ENCODE peak calls at places on chromosomes 4 and X, in seven cellular contexts. Q is AG10803; M is HFF-Myc; K is GM13977; N is CD8-positive, alpha-beta T cell; W is mesothelial cell of epicardium; Y is progenitor cell of endocrine pancreas. D is an unnamed sample.

GRCh38 chrX:40108084-40108958 is 10.6 kb upstream of the BCOR start:
- DNase-seq in M (no peak), Q (peak), Y (peak), N (no peak), K (peak), W (no peak), D (no peak)

GRCh38 chr4:20723019-20723418 is 22.8 kb downstream of the PACRGL start:
- DNase-seq in Y (no peak), W (no peak), M (no peak), K (no peak), Q (peak), N (no peak), D (no peak)

GRCh38 chr4:38109896-38110295 is 149.7 kb downstream of the PTTG2 start:
- DNase-seq in Y (no peak), M (no peak), Q (no peak), N (no peak), W (no peak), K (no peak), D (no peak)

GRCh38 chr4:31657859-31658258 is 937.7 kb downstream of the PCDH7 start:
- DNase-seq in N (no peak), K (no peak), Y (no peak), W (no peak), M (no peak), Q (no peak), D (no peak)

GRCh38 chr4:67327245-67327860 is 217.9 kb downstream of the CENPC start:
- DNase-seq in Y (peak), Q (peak), K (peak), N (peak), W (peak), M (peak), D (peak)

GRCh38 chr4:96037705-96038104 is 197.8 kb downstream of the PDHA2 start:
- DNase-seq in M (no peak), Q (no peak), Y (no peak), K (no peak), N (no peak), W (no peak), D (no peak)

GRCh38 chr4:48093949-48094550 is 40.0 kb downstream of the TXK start:
- DNase-seq in Y (no peak), K (no peak), N (no peak), Q (no peak), W (no peak), M (no peak), D (no peak)

GRCh38 chrX:148270499-148270898 is 229.9 kb upstream of the AFF2 start:
- DNase-seq in Y (no peak), K (no peak), Q (no peak), M (no peak), N (no peak), W (no peak), D (no peak)

GRCh38 chr4:83830138-83830537 is 294.2 kb downstream of the GPAT3 start:
- DNase-seq in K (no peak), Y (no peak), W (no peak), M (no peak), Q (no peak), N (no peak), D (no peak)

GRCh38 chr4:101835121-101835904 is 44.8 kb downstream of the BANK1 start:
- DNase-seq in Y (no peak), M (no peak), W (no peak), Q (peak), N (no peak), K (no peak), D (no peak)

GRCh38 chr4:150493846-150494245 is 88.1 kb upstream of the MAB21L2 start:
- DNase-seq in Q (peak), K (no peak), W (no peak), N (no peak), Y (no peak), M (no peak), D (no peak)

GRCh38 chr4:53929955-53930798 is 134.2 kb downstream of the CHIC2 start:
- DNase-seq in M (peak), Y (peak), W (no peak), N (peak), K (peak), Q (peak), D (peak)

GRCh38 chr4:106186201-106186600 is 129.8 kb downstream of the TBCK start:
- DNase-seq in Y (no peak), W (no peak), N (no peak), Q (peak), M (no peak), K (no peak), D (no peak)

GRCh38 chr4:2537011-2537830 is 774 bp downstream of the FAM193A start:
- DNase-seq in Y (peak), M (no peak), K (peak), W (peak), N (peak), Q (peak), D (peak)

GRCh38 chr4:47930971-47931804 is 16.8 kb upstream of the NFXL1 start:
- DNase-seq in M (no peak), N (no peak), Q (peak), K (no peak), W (no peak), Y (no peak), D (no peak)

DNA sequence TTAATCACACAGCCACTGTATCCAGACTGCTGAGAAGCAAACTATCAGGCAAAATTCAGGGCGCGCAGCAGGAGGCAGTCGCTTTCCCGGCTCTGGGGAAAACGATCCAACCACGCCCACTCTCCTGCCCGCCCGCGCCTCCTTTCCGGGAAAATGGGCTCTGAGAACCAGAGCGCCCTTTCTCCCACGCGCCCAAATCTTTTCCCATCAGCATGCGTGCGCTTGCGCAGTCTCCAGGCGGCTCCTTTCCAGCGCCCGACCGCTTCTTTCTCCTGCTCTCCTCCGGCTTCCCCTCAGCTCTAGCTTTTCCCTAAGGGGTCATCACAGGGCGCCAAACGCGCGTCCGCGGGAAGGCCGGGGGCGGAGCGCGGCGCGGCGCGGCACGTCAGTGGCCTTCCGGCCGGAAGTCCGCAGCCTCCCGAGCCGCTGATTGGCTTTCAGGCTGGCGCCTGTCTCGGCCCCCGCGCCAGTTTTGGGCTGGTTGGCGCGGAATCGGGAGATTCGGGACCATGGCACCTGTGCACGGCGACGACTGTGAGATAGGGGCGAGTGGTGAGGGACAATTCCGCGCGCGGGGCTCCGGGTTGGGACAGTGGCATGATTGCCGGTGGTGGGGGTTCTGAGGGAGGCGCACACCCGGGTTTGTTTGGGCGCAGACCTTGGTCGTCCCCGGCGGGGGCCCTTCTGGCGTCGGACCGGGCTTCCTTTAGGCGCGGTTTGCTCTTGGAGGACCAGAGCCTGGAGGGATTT is at the start of gene POLA1:
- DNase-seq in W (peak), Q (peak), N (peak), Y (peak), K (peak), M (peak), D (peak)
- TF ChIP-seq CTCF in W (no peak), Q (peak), N (no peak), Y (peak), K (no peak), M (peak), D (no peak)

DNA sequence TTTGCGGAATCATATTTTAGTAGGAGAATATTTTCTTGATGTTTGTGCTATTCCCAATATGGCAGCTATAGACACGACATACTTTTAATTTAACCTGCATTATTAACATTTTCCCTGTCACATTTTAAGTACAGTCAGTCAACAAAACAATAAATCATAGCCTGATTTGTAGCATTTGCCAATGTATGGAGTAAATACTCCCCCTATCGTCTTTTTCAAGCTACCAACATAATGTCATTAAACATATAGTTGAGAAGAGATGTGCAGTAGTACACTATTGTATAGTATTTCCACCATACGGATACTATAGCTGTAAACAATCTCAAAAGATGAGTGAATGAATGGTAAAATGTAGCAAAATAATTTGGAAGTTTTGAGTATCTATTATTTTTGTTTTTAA is 303.7 kb upstream of the MAGEB2 start:
- DNase-seq in N (no peak), Q (no peak), M (no peak), Y (no peak), K (no peak), W (no peak), D (peak)
- TF ChIP-seq CTCF in N (no peak), Q (no peak), M (no peak), Y (no peak), K (peak), W (no peak), D (peak)

GRCh38 chr4:70721747-70722146 is at the start of gene RUFY3:
- DNase-seq in M (peak), Y (no peak), K (no peak), W (no peak), N (no peak), Q (peak), D (no peak)

GRCh38 chr4:70722199-70722791 is 531 bp downstream of the RUFY3 start:
- DNase-seq in W (no peak), Y (no peak), Q (peak), N (no peak), K (no peak), M (no peak), D (no peak)

GRCh38 chr4:70728096-70728495 is 6.3 kb downstream of the RUFY3 start:
- DNase-seq in W (no peak), K (no peak), Y (no peak), M (no peak), N (no peak), Q (no peak), D (no peak)

GRCh38 chr4:70724463-70724862 is 2.7 kb downstream of the RUFY3 start:
- DNase-seq in M (no peak), Q (no peak), Y (no peak), N (no peak), W (no peak), K (no peak), D (no peak)

DNA sequence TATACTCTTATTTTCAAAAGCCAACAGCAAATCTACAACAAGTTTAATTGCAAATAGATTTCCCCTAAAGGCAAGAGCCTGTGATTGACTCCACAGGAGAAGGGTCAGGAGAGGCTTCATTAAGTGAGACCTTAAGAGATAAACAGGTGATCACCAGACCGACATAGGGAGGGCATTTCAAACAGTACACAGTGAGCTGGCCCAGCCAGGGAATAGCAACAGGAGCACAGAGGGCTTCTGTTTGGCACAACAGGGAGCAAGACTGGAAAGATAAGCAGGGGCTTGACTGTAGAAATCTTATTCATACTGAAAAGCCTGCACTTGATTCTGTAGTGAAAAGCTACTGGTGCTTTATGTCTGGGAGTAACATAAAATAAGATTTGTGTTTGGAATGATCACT is 3.9 kb downstream of the RUFY3 start:
- DNase-seq in Y (no peak), M (no peak), K (no peak), Q (no peak), N (no peak), W (no peak), D (no peak)
- TF ChIP-seq CTCF in Y (no peak), M (no peak), K (no peak), Q (no peak), N (no peak), W (no peak), D (no peak)

GRCh38 chr4:117691572-117692351 is 342.5 kb upstream of the NDST3 start:
- DNase-seq in M (no peak), N (no peak), Q (no peak), W (no peak), K (no peak), Y (no peak), D (no peak)

DNA sequence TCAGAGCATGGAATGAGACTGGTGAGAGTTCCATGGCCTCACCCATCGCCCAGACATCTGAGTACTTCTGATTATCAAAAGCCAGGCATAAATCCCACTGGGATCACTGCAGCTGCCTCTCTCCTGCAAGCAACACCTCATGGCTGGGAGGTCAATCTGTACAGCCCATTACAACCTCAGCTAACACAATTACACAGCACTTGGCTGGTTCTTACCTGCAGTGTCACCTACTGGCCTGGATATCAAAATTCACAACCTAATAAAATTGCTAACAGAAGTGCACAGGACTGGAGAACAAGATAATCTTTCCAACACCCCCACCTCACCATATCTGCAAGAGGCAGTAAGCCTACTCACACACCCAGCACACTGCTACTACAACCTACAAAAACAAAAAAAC is 341.7 kb upstream of the NDST3 start:
- DNase-seq in Q (no peak), Y (no peak), M (no peak), K (no peak), W (no peak), N (no peak), D (no peak)
- TF ChIP-seq CTCF in Q (no peak), Y (peak), M (no peak), K (no peak), W (no peak), N (no peak), D (no peak)

DNA sequence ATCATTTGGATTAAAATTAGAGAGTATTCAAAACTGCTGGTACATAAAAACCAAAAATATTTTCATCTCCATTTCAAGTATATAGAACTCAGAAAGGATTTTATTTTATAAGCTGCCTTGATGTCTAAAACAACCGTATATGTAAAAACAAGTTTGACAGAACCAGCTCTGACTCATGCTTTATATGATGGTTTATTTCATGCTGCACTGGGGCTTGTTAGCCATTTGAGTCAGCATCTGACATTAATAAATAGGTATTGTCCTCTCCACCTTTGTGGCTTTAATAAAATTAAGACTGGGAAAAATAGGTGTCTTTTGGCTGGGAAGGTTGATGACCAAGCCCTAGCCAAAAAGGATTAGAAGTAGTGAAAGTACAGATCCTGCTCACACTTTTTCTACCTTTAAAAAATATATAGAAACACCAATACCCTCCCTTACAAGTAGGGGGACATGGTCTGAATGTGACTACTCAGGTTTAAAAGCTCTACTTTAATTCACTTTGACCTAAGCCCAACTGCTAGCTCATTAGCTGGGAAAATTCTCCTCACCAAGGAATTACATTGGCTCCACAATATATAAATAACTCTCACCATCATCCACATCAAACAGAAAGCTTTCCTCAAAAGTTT is 228.1 kb downstream of the ADAMTS3 start:
- DNase-seq in N (no peak), M (no peak), Y (no peak), W (no peak), K (no peak), Q (no peak), D (no peak)
- TF ChIP-seq CTCF in N (no peak), M (no peak), Y (peak), W (no peak), K (no peak), Q (no peak), D (no peak)

DNA sequence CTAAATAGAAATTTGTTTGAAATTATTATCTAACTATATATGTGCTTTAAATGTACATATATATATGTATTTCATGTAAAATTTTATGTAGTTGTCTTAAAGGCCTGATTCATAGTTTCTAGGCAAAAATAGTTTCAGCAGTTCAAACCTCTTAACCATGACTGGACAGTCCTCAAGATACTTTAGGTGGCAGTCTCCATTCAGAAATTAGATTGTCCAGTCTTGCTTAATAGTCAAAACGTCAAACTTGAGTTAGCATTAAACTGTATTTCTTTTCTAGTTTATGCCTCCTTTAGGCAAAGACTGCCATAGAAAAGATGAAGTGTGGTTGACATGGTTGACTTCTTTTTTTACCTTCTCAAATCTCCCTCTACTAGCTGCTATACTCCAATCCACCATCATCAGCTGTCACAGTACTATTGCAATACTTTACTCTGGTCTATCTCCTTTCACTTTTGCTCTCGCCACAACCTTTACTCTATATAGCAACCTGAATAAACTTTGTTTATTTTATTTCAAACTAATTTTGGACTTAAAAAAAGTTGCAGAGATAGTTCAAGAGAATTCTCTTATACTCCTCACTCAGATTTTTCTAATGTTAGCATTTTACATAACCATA is 395.6 kb upstream of the DIPK2B start:
- DNase-seq in W (no peak), M (no peak), Y (no peak), K (no peak), Q (peak), N (no peak), D (no peak)
- TF ChIP-seq CTCF in W (no peak), M (no peak), Y (no peak), K (no peak), Q (no peak), N (no peak), D (no peak)

DNA sequence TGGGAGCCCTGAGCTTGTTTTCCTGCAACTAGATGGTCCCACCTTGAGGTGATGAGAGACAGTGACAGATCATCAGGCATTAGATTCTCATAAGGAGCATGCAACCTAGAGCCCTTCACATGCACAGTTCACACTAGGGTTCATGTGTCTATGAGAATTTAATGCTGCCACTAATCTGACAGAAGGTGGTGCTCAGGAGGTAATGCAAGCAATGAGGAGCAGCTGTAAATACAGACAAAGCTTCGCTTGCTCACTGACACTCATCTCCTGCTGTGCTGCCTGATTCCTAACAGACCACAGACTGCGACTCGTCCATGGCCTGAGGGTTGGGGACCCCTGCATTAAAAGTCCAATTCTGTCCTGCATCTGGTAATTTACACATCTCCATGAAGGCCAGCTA is 141.6 kb downstream of the KCNIP4 start:
- DNase-seq in Y (no peak), W (no peak), N (no peak), M (no peak), K (no peak), Q (no peak), D (no peak)
- TF ChIP-seq CTCF in Y (no peak), W (no peak), N (no peak), M (no peak), K (no peak), Q (no peak), D (no peak)

GRCh38 chr4:143188325-143189088 is 3.8 kb downstream of the USP38 start:
- DNase-seq in M (no peak), Y (no peak), N (no peak), K (no peak), Q (no peak), W (no peak), D (no peak)
- TF ChIP-seq CTCF in M (no peak), Y (no peak), N (no peak), K (no peak), Q (no peak), W (no peak), D (no peak)

D was measured in GM12865.